ENCODE peak calls at places on chromosomes 13 and 19, in five cellular contexts. One of them, this sample, is unnamed.
A peak's percentile ranks its signal among the peaks of the same experiment; 100 is the strongest.

GRCh38 chr19:56639217-56639616 is 3.7 kb upstream of the SMIM17 start:
- DNase-seq in H54: no peak
- DNase-seq in ovary: no peak
- DNase-seq in gastrocnemius medialis: no peak
- DNase-seq in GM12891: no peak
- DNase-seq in this sample: no peak

GRCh38 chr19:41995959-41996797 is 2.1 kb upstream of the ATP1A3 start:
- DNase-seq in H54: no peak
- DNase-seq in ovary: no peak
- DNase-seq in gastrocnemius medialis: no peak
- DNase-seq in GM12891: no peak
- DNase-seq in this sample: no peak

GRCh38 chr19:48887861-48888612 is 10.5 kb downstream of the TULP2 start:
- DNase-seq in H54: no peak
- DNase-seq in ovary: no peak
- DNase-seq in gastrocnemius medialis: no peak
- DNase-seq in GM12891: no peak
- DNase-seq in this sample: no peak

GRCh38 chr13:82002693-82003092 is 1661.8 kb upstream of the SPRY2 start:
- DNase-seq in H54: no peak
- DNase-seq in ovary: no peak
- DNase-seq in gastrocnemius medialis: no peak
- DNase-seq in GM12891: no peak
- DNase-seq in this sample: no peak

GRCh38 chr13:24650157-24650556 is 30.1 kb upstream of the ATP12A start:
- DNase-seq in H54: no peak
- DNase-seq in ovary: no peak
- DNase-seq in gastrocnemius medialis: no peak
- DNase-seq in GM12891: no peak
- DNase-seq in this sample: no peak

GRCh38 chr13:95301947-95302386 is 716 bp upstream of the ABCC4 start:
- DNase-seq in H54: no peak
- DNase-seq in ovary: no peak
- DNase-seq in gastrocnemius medialis: no peak
- DNase-seq in GM12891: peak; percentile 30
- DNase-seq in this sample: no peak

GRCh38 chr19:51327066-51327985 is 14.6 kb downstream of the VSIG10L start:
- DNase-seq in H54: no peak
- DNase-seq in ovary: no peak
- DNase-seq in gastrocnemius medialis: no peak
- DNase-seq in GM12891: peak; percentile 83
- DNase-seq in this sample: no peak

GRCh38 chr19:48633148-48634035 is 3.8 kb downstream of the DBP start:
- DNase-seq in H54: no peak
- DNase-seq in ovary: peak; percentile 67
- DNase-seq in gastrocnemius medialis: no peak
- DNase-seq in GM12891: no peak
- DNase-seq in this sample: peak; percentile 55

GRCh38 chr13:52903320-52903719 is 54.9 kb upstream of the PCDH8 start:
- DNase-seq in H54: no peak
- DNase-seq in ovary: no peak
- DNase-seq in gastrocnemius medialis: no peak
- DNase-seq in GM12891: peak; percentile 27
- DNase-seq in this sample: no peak

GRCh38 chr19:16425019-16425418 is 46.8 kb downstream of the EPS15L1 start:
- DNase-seq in H54: no peak
- DNase-seq in ovary: no peak
- DNase-seq in gastrocnemius medialis: no peak
- DNase-seq in GM12891: no peak
- DNase-seq in this sample: no peak

GRCh38 chr19:48713041-48713863 is 6.3 kb downstream of the MAMSTR start:
- DNase-seq in H54: no peak
- DNase-seq in ovary: peak; percentile 55
- DNase-seq in gastrocnemius medialis: no peak
- DNase-seq in GM12891: no peak
- DNase-seq in this sample: no peak

GRCh38 chr19:15178629-15179308 is 22.0 kb downstream of the NOTCH3 start:
- DNase-seq in H54: no peak
- DNase-seq in ovary: no peak
- DNase-seq in gastrocnemius medialis: no peak
- DNase-seq in GM12891: no peak
- DNase-seq in this sample: no peak

GRCh38 chr13:33349996-33350826 is 64.7 kb upstream of the STARD13 start:
- DNase-seq in H54: peak; percentile 26
- DNase-seq in ovary: peak; percentile 68
- DNase-seq in gastrocnemius medialis: peak; percentile 47
- DNase-seq in GM12891: peak; percentile 19
- DNase-seq in this sample: peak; percentile 69

GRCh38 chr13:110869805-110870706 is 44.8 kb downstream of the ANKRD10 start:
- DNase-seq in H54: peak; percentile 99
- DNase-seq in ovary: peak; percentile 83
- DNase-seq in gastrocnemius medialis: peak; percentile 96
- DNase-seq in GM12891: no peak
- DNase-seq in this sample: peak; percentile 98

GRCh38 chr19:10104665-10105221 is 1.4 kb upstream of the PPAN start:
- DNase-seq in H54: no peak
- DNase-seq in ovary: no peak
- DNase-seq in gastrocnemius medialis: no peak
- DNase-seq in GM12891: peak; percentile 53
- DNase-seq in this sample: no peak

GRCh38 chr19:802497-802887 is 5.2 kb downstream of the PTBP1 start:
- DNase-seq in H54: no peak
- DNase-seq in ovary: no peak
- DNase-seq in gastrocnemius medialis: no peak
- DNase-seq in GM12891: no peak
- DNase-seq in this sample: no peak

GRCh38 chr13:31053896-31054295 is 107.8 kb downstream of the HSPH1 start:
- DNase-seq in H54: no peak
- DNase-seq in ovary: no peak
- DNase-seq in gastrocnemius medialis: no peak
- DNase-seq in GM12891: no peak
- DNase-seq in this sample: no peak

GRCh38 chr19:15297416-15298224 is 34.7 kb downstream of the BRD4 start:
- DNase-seq in H54: no peak
- DNase-seq in ovary: no peak
- DNase-seq in gastrocnemius medialis: no peak
- DNase-seq in GM12891: no peak
- DNase-seq in this sample: no peak

GRCh38 chr13:29582171-29582570 is 13.3 kb downstream of the SLC7A1 start:
- DNase-seq in H54: no peak
- DNase-seq in ovary: no peak
- DNase-seq in gastrocnemius medialis: no peak
- DNase-seq in GM12891: no peak
- DNase-seq in this sample: no peak

GRCh38 chr19:39247701-39248664 is 673 bp downstream of the IFNL4 start:
- DNase-seq in H54: no peak
- DNase-seq in ovary: no peak
- DNase-seq in gastrocnemius medialis: no peak
- DNase-seq in GM12891: no peak
- DNase-seq in this sample: no peak

GRCh38 chr19:17775991-17776803 is 18.7 kb upstream of the B3GNT3 start:
- DNase-seq in H54: no peak
- DNase-seq in ovary: no peak
- DNase-seq in gastrocnemius medialis: no peak
- DNase-seq in GM12891: peak; percentile 77
- DNase-seq in this sample: no peak

GRCh38 chr19:32041681-32042292 is 303.6 kb upstream of the ZNF507 start:
- DNase-seq in H54: peak; percentile 21
- DNase-seq in ovary: peak; percentile 80
- DNase-seq in gastrocnemius medialis: no peak
- DNase-seq in GM12891: no peak
- DNase-seq in this sample: peak; percentile 46

GRCh38 chr19:3823345-3823704 is 37.1 kb upstream of the MATK start:
- DNase-seq in H54: no peak
- DNase-seq in ovary: no peak
- DNase-seq in gastrocnemius medialis: no peak
- DNase-seq in GM12891: no peak
- DNase-seq in this sample: no peak

GRCh38 chr19:18746393-18747167 is 44.5 kb downstream of the COMP start:
- DNase-seq in H54: no peak
- DNase-seq in ovary: peak; percentile 35
- DNase-seq in gastrocnemius medialis: no peak
- DNase-seq in GM12891: no peak
- DNase-seq in this sample: no peak

GRCh38 chr19:3673506-3674439 is 26.5 kb downstream of the PIP5K1C start:
- DNase-seq in H54: no peak
- DNase-seq in ovary: no peak
- DNase-seq in gastrocnemius medialis: no peak
- DNase-seq in GM12891: no peak
- DNase-seq in this sample: no peak

DNA sequence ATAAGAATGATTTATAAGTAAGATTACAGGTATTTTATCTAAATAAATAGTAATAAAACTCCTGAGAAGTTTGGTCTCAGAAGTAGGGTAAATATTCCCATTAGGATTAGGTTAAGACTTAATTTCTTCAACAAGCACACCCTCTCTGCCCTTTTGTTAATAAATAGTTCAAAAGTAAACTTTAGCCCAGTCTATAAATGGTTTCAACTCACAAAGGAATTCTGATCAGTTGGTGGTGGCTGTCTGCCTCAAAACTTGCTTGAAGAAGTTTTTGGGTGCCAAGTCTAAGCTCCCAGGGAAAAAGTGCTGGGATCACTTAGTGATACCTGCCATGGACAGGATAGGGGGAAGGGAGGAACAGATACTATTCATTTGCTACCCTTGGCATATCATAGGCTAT is 22.9 kb downstream of the MBNL2 start:
- DNase-seq in H54: no peak
- DNase-seq in ovary: no peak
- DNase-seq in gastrocnemius medialis: no peak
- DNase-seq in GM12891: no peak
- DNase-seq in this sample: no peak
- TF ChIP-seq POLR2A in H54: no peak
- TF ChIP-seq POLR2A in ovary: no peak
- TF ChIP-seq POLR2A in gastrocnemius medialis: no peak
- TF ChIP-seq POLR2A in GM12891: no peak
- TF ChIP-seq POLR2A in this sample: no peak

GRCh38 chr19:13101590-13102415 is 855 bp downstream of the LYL1 start:
- DNase-seq in H54: no peak
- DNase-seq in ovary: peak; percentile 38
- DNase-seq in gastrocnemius medialis: no peak
- DNase-seq in GM12891: no peak
- DNase-seq in this sample: no peak

GRCh38 chr19:13103961-13104847 is 1.5 kb upstream of the LYL1 start:
- DNase-seq in H54: no peak
- DNase-seq in ovary: peak; percentile 59
- DNase-seq in gastrocnemius medialis: no peak
- DNase-seq in GM12891: peak; percentile 80
- DNase-seq in this sample: peak; percentile 51

GRCh38 chr19:13102416-13102665 is 317 bp downstream of the LYL1 start:
- DNase-seq in H54: no peak
- DNase-seq in ovary: no peak
- DNase-seq in gastrocnemius medialis: no peak
- DNase-seq in GM12891: no peak
- DNase-seq in this sample: no peak

GRCh38 chr19:13103585-13103923 is 896 bp upstream of the LYL1 start:
- DNase-seq in H54: no peak
- DNase-seq in ovary: no peak
- DNase-seq in gastrocnemius medialis: no peak
- DNase-seq in GM12891: no peak
- DNase-seq in this sample: no peak

DNA sequence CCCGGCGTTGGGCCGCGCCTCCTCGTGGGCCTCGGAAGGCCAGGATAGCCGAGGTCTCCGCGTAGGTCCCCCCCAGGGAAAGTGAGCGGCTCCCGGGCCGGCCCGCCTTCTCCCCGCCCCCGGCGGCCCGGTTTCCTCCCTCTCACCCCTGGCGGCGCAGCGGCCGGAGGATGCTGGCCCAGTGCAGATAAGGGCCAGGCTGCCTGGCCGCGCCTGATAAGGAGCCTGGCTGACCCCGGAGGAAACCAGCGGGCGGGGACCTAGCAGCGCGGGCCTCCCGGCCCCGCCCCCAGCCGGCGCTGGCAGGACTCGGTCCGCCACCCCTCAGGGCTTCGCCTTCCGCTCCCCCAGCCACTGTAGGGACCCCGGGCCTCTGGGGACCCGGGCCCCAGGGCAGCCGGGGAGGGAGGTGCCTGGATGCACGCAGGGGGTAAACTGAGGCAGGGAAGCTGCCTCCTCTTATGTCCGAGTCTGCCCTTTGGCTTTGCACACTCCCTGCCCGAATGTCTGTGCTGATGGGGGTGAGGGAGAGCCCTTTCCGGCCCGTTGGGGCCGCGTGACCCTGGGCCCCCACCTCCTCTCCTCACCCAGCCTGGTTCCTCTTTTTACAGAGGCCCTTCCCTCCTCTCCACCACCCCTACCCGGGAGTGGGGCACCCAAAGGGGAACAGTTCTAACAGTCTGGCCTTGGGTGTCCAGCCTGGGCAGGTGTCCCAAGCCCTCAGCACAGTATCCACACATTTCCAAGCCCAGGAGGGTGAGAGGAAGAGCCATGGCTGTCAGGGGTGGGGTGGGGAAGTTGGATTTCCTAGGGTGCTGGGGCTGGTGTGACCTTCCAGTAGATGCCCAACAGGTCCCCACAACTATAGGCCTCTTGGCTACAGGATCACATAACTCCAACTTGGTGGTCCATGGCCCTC is at the start of gene LYL1:
- DNase-seq in H54: no peak
- DNase-seq in ovary: peak; percentile 84
- DNase-seq in gastrocnemius medialis: peak; percentile 40
- DNase-seq in GM12891: no peak
- DNase-seq in this sample: peak; percentile 78
- TF ChIP-seq POLR2A in H54: no peak
- TF ChIP-seq POLR2A in ovary: no peak
- TF ChIP-seq POLR2A in gastrocnemius medialis: no peak
- TF ChIP-seq POLR2A in GM12891: no peak
- TF ChIP-seq POLR2A in this sample: no peak

GRCh38 chr19:46967578-46968018 is 52.0 kb upstream of the NPAS1 start:
- DNase-seq in H54: no peak
- DNase-seq in ovary: no peak
- DNase-seq in gastrocnemius medialis: peak; percentile 83
- DNase-seq in GM12891: no peak
- DNase-seq in this sample: peak; percentile 39
- TF ChIP-seq POLR2A in H54: no peak
- TF ChIP-seq POLR2A in ovary: no peak
- TF ChIP-seq POLR2A in gastrocnemius medialis: no peak
- TF ChIP-seq POLR2A in GM12891: no peak
- TF ChIP-seq POLR2A in this sample: no peak

GRCh38 chr13:113406321-113407102 is 42.6 kb upstream of the GRTP1 start:
- DNase-seq in H54: no peak
- DNase-seq in ovary: no peak
- DNase-seq in gastrocnemius medialis: no peak
- DNase-seq in GM12891: no peak
- DNase-seq in this sample: peak; percentile 0
- TF ChIP-seq POLR2A in H54: no peak
- TF ChIP-seq POLR2A in ovary: no peak
- TF ChIP-seq POLR2A in gastrocnemius medialis: no peak
- TF ChIP-seq POLR2A in GM12891: no peak
- TF ChIP-seq POLR2A in this sample: no peak

DNA sequence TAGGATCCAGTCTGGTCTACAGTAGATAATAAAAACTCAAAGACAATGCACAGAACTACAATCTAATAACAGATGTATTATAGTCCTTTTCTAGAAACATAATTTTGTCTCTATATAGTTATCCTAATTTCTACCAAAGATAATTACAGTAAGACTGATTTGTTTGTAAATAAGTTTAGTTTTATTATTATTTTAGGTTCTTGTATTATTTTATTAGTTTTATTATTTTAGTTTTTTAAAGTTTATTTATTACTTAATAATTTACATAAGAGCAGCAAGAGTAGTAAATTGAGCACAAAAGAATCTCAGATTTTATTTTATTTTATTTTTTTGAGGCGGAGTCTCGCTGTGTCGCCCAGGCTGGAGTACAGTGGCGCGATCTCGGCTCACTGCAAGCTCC is 22.3 kb upstream of the ZNF227 start:
- DNase-seq in H54: no peak
- DNase-seq in ovary: no peak
- DNase-seq in gastrocnemius medialis: no peak
- DNase-seq in GM12891: no peak
- DNase-seq in this sample: no peak
- TF ChIP-seq POLR2A in H54: no peak
- TF ChIP-seq POLR2A in ovary: no peak
- TF ChIP-seq POLR2A in gastrocnemius medialis: no peak
- TF ChIP-seq POLR2A in GM12891: no peak
- TF ChIP-seq POLR2A in this sample: no peak

This sample was measured in uterus.